ENCODE peak calls at places on chromosomes 16 and 17, in five cellular contexts. I is stomach, V is GM23338, K is endothelial cell of umbilical vein, Q is H1. F is an unnamed sample. For H3K4me1, the result is how much of the 10 kb centered on the place peaks cover.

GRCh38 chr16:50747206-50747956 is 5.5 kb downstream of the CYLD start:
- DNase-seq in Q (no peak), I (no peak), V (peak), K (peak), F (no peak)

GRCh38 chr17:1860978-1861377 is 31.2 kb downstream of the RPA1 start:
- DNase-seq in K (no peak), V (no peak), I (no peak), Q (no peak), F (no peak)

GRCh38 chr16:57862698-57863433 is 60.6 kb upstream of the KIFC3 start:
- DNase-seq in I (no peak), K (no peak), V (peak), Q (no peak), F (no peak)

GRCh38 chr17:36849871-36850348 is 87.4 kb upstream of the LHX1 start:
- DNase-seq in Q (no peak), K (peak), I (no peak), V (no peak), F (no peak)

GRCh38 chr17:59503489-59503888 is 61.9 kb upstream of the DHX40 start:
- DNase-seq in K (no peak), I (no peak), Q (no peak), V (no peak), F (no peak)

GRCh38 chr16:23030001-23030400 is 119.3 kb downstream of the USP31 start:
- DNase-seq in V (no peak), I (no peak), Q (no peak), K (no peak), F (no peak)

GRCh38 chr17:13351046-13351445 is 250.7 kb downstream of the HS3ST3A1 start:
- DNase-seq in I (no peak), V (no peak), Q (no peak), K (no peak), F (no peak)

GRCh38 chr16:68339214-68339613 is 28.4 kb downstream of the PRMT7 start:
- DNase-seq in Q (no peak), I (no peak), V (no peak), K (no peak), F (no peak)

GRCh38 chr17:79009397-79010303 is at the start of gene CANT1:
- DNase-seq in I (peak), K (peak), V (peak), Q (peak), F (peak)

GRCh38 chr17:56777859-56778258 is 55.9 kb downstream of the C17orf67 start:
- DNase-seq in V (no peak), I (no peak), Q (no peak), K (no peak), F (no peak)

GRCh38 chr17:17325228-17325627 is 22.1 kb downstream of the NT5M start:
- DNase-seq in V (no peak), Q (no peak), K (no peak), I (no peak), F (peak)

GRCh38 chr17:34169501-34169900 is 85.6 kb upstream of the CCL2 start:
- DNase-seq in I (no peak), K (no peak), V (no peak), Q (no peak), F (no peak)

GRCh38 chr17:28991779-28992178 is 14.1 kb downstream of the SEZ6 start:
- DNase-seq in K (no peak), I (no peak), V (no peak), Q (no peak), F (no peak)

GRCh38 chr17:64106918-64107317 is 23.0 kb downstream of the ERN1 start:
- DNase-seq in K (no peak), V (no peak), Q (no peak), I (no peak), F (no peak)

GRCh38 chr17:14745541-14745940 is 444.7 kb downstream of the HS3ST3B1 start:
- DNase-seq in Q (no peak), V (no peak), K (no peak), I (no peak), F (no peak)

GRCh38 chr16:66691234-66691633 is 5.3 kb downstream of the CMTM4 start:
- DNase-seq in K (no peak), V (no peak), Q (no peak), I (no peak), F (no peak)

GRCh38 chr16:1614226-1615102 is 2.3 kb downstream of the CRAMP1 start:
- DNase-seq in K (peak), I (peak), Q (peak), V (peak), F (no peak)

GRCh38 chr17:55487727-55488436 is 23.4 kb downstream of the SMIM36 start:
- DNase-seq in K (no peak), Q (no peak), V (no peak), I (no peak), F (no peak)

GRCh38 chr17:68794636-68795503 is 160.3 kb downstream of the ABCA8 start:
- DNase-seq in Q (no peak), K (peak), I (no peak), V (peak), F (no peak)

GRCh38 chr16:84947996-84948854 is 63.1 kb downstream of the ZDHHC7 start:
- DNase-seq in Q (no peak), I (no peak), K (no peak), V (no peak), F (no peak)

GRCh38 chr17:31314788-31315105 is 893 bp upstream of the EVI2B start:
- DNase-seq in I (no peak), K (no peak), V (no peak), Q (no peak), F (no peak)

DNA sequence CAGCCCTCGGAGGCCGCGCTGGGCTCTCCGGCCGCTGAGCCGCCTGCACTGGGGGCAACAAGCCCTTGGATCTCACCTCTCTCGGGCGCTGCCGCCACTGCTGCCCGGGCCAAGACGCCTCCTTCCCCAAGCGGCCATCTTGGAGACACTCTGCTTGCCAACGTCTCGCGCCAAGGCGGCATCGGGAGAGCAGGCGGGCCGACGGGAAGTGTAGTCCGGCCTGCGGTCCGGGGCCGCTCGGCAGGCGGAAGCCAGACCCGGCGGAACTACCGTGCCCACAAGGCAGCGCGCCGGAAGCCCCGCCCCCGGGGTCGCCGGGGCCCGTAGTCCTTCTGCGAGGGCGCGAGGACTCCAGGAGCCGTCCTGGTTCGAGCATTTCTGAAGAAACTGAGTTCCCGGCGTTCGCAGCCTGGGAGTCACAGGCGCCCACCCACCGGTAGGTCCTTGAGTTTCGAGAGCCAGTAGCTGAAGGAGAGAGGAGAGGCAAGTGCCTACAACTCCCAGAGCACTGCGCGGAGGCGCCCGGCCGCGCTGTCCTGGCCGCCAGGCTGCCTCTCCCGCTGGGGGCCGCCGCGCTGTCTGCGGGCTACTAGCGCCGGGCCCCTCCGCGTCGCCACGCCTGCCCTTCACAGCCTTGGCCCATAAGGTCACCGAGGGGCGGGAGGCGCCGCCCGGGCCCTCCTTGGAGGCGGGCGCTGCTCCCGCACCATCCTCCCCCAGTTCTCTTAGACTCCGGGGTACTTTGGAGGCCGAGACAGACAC is at the start of gene TMEM11:
- DNase-seq in Q (peak), K (peak), I (peak), V (peak), F (peak)
- TF ChIP-seq POLR2AphosphoS5 in Q (peak), K (peak), I (peak), V (peak), F (peak)

GRCh38 chr17:41653421-41654133 is 29.2 kb upstream of the KRT17 start:
- DNase-seq in K (no peak), Q (no peak), I (no peak), V (no peak), F (no peak)
- H3K4me1 ChIP-seq in K (under half), Q (under half), I (half or more), V (under half), F (under half)

GRCh38 chr17:21039839-21040575 is 2.8 kb downstream of the USP22 start:
- DNase-seq in K (peak), I (no peak), V (peak), Q (no peak), F (no peak)

GRCh38 chr17:21043296-21044232 is 753 bp upstream of the USP22 start:
- DNase-seq in I (peak), Q (peak), V (peak), K (peak), F (peak)

GRCh38 chr17:21044971-21045370 is 2.2 kb upstream of the USP22 start:
- DNase-seq in Q (no peak), I (no peak), K (no peak), V (no peak), F (no peak)

GRCh38 chr17:21041753-21042433 is 918 bp downstream of the USP22 start:
- DNase-seq in K (peak), I (peak), V (peak), Q (peak), F (peak)

DNA sequence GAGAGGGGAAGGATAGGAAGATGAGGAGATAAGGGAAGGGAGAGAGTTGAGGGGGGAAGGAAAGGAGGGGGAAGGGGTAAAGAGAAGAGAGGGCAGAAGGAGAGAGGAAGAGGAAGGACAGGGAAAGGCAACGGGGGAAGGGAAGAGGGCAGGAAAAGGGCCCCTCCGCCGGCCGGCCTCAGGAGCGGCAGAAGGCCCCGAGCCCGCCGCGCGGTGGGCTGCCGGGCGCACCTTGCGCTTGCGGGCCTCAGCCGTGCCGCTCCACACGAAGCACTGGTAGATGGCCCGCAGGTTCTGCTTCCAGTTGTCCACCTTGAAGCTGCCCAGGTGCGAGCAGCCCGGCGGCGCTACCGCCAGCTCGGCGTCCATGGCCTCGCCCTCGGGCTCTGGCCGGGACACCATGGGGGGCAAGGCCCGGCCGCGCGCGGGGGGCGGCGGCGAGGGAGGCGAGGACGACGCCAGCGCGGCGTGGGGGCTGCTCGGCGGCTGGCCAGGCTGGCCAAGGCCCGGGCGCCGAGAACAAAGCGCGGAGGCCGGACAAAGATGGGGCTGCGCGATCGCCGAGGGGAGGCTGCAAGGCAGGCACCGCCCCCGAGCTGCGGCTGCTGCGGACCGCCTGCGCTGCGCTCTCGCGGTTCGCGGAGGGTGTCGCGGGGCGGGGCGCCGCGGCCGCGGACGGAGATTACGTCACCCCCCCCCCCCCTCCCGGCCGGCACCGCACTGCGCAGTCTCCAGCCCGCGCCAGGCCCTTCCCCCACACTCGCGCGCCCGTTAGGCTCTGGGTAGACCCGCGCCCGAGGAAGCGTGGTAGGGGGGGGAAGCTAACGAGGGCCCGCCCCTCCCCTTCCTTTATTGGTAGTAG is at the start of gene USP22:
- DNase-seq in K (no peak), V (no peak), I (peak), Q (peak), F (no peak)
- TF ChIP-seq POLR2AphosphoS5 in K (peak), V (no peak), I (peak), Q (peak), F (peak)

GRCh38 chr16:12546918-12547607 is 256.6 kb downstream of the CPPED1 start:
- DNase-seq in I (no peak), K (peak), Q (no peak), V (no peak), F (no peak)

GRCh38 chr16:12544477-12545291 is 259.0 kb downstream of the CPPED1 start:
- DNase-seq in Q (no peak), I (no peak), V (no peak), K (no peak), F (no peak)

GRCh38 chr16:12545792-12546342 is 257.8 kb downstream of the CPPED1 start:
- DNase-seq in I (no peak), Q (no peak), K (no peak), V (no peak), F (no peak)

GRCh38 chr16:12543700-12544476 is 259.8 kb downstream of the CPPED1 start:
- DNase-seq in Q (no peak), K (no peak), V (no peak), I (no peak), F (no peak)

GRCh38 chr16:12545292-12545610 is 258.4 kb downstream of the CPPED1 start:
- DNase-seq in I (no peak), K (no peak), Q (no peak), V (no peak), F (no peak)
- H3K4me1 ChIP-seq in I (under half), K (under half), Q (under half), V (under half), F (under half)

DNA sequence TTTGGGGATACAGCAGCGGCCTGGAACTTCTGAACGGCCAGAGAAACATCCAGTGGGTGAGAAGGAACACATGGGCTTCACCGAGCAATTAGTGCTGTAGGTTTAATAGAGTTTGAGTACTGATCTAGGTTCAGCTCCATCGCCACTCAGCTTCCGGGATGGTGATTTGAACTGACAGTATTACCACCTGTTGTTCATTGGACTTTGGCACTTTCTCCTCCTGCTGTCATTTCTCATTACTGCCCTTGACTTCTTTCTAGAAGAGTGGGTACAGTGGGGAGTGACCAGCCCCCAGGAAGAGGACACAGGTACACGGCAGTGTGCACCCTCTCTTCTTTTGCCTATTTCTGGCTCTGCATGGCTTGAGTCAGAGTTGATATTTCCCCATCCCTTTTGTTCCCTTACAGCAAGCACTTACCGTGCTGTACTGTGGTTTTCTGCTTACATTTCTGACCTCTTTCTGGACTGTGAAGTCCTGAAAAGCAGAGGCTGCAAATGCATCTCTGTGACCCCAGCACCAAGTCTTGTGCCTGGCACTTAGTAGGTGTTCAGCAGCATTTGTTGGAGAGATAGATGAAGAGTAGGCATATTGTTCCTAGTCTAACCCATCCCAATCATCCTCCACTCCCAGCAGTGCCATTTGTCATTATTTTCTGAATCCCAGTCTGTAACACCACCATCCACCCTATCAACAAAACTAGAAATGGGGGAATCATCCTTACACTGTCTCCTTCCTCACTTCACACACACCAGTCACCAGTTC is 96.1 kb upstream of the TBX2 start:
- DNase-seq in K (no peak), I (no peak), Q (no peak), V (no peak), F (no peak)
- TF ChIP-seq POLR2AphosphoS5 in K (no peak), I (peak), Q (no peak), V (no peak), F (no peak)